ENCODE peak calls at places on chromosomes 11 and 22, in nine cellular contexts. K is right atrium auricular region, A is AG04450, X is GM23248, L is mucosa of descending colon, C is ovary, W is adipocyte, T is heart right ventricle, Z is endodermal cell. S is an unnamed sample. For H3K9me3, the result is how much of the 10 kb centered on the place peaks cover.

GRCh38 chr11:123152951-123153350 is 42.1 kb downstream of the CLMP start:
- DNase-seq in K (no peak), A (no peak), X (no peak), L (no peak), C (no peak), W (peak), T (no peak), Z (no peak), S (no peak)

GRCh38 chr11:117717485-117718314 is 79.3 kb downstream of the DSCAML1 start:
- DNase-seq in K (no peak), A (no peak), X (no peak), L (peak), C (no peak), W (no peak), T (peak), Z (peak), S (no peak)

GRCh38 chr11:113519989-113520613 is 44.9 kb upstream of the DRD2 start:
- DNase-seq in K (no peak), A (no peak), X (peak), L (no peak), C (no peak), W (no peak), T (no peak), Z (no peak), S (no peak)

GRCh38 chr11:17887779-17888178 is 125.1 kb downstream of the SERGEF start:
- DNase-seq in K (no peak), A (no peak), X (no peak), L (no peak), C (no peak), W (no peak), T (no peak), Z (peak), S (no peak)

GRCh38 chr11:37504066-37504611 is 906.1 kb upstream of the RAG2 start:
- DNase-seq in K (no peak), A (peak), X (peak), L (no peak), C (no peak), W (peak), T (no peak), Z (peak), S (peak)

GRCh38 chr22:24989541-24989951 is 37.0 kb downstream of the KIAA1671 start:
- DNase-seq in K (no peak), A (no peak), X (no peak), L (no peak), C (peak), W (no peak), T (no peak), Z (no peak), S (no peak)

GRCh38 chr11:19025799-19026406 is 34.6 kb downstream of the MRGPRX2 start:
- DNase-seq in K (no peak), A (no peak), X (peak), L (no peak), C (no peak), W (no peak), T (peak), Z (no peak), S (no peak)

GRCh38 chr11:61587951-61588695 is 7.2 kb upstream of the SYT7 start:
- DNase-seq in K (no peak), A (no peak), X (peak), L (peak), C (peak), W (peak), T (peak), Z (peak), S (peak)

GRCh38 chr11:10659339-10660216 is 34.0 kb downstream of the IRAG1 start:
- DNase-seq in K (no peak), A (peak), X (peak), L (no peak), C (peak), W (peak), T (no peak), Z (no peak), S (no peak)

GRCh38 chr11:111561801-111562325 is 21.3 kb downstream of the LAYN start:
- DNase-seq in K (no peak), A (peak), X (peak), L (no peak), C (no peak), W (peak), T (no peak), Z (no peak), S (no peak)

GRCh38 chr22:39937881-39938280 is 22.3 kb upstream of the TMA7B start:
- DNase-seq in K (no peak), A (no peak), X (no peak), L (no peak), C (no peak), W (no peak), T (no peak), Z (no peak), S (no peak)

GRCh38 chr11:76614471-76615183 is 55.9 kb downstream of the LRRC32 start:
- DNase-seq in K (peak), A (no peak), X (peak), L (no peak), C (no peak), W (no peak), T (peak), Z (peak), S (no peak)

GRCh38 chr11:34613462-34614183 is 7.3 kb upstream of the EHF start:
- DNase-seq in K (no peak), A (no peak), X (no peak), L (no peak), C (no peak), W (no peak), T (no peak), Z (no peak), S (no peak)

GRCh38 chr11:75827562-75827961 is 12.6 kb downstream of the UVRAG start:
- DNase-seq in K (no peak), A (no peak), X (no peak), L (no peak), C (no peak), W (peak), T (no peak), Z (no peak), S (no peak)

GRCh38 chr22:42343551-42344081 is 73.2 kb upstream of the TCF20 start:
- DNase-seq in K (no peak), A (no peak), X (peak), L (no peak), C (peak), W (peak), T (no peak), Z (no peak), S (no peak)

GRCh38 chr22:12697441-12697840 is 2830.6 kb upstream of the OR11H1 start:
- DNase-seq in K (no peak), A (no peak), X (no peak), L (no peak), C (no peak), W (no peak), T (no peak), Z (no peak), S (no peak)

GRCh38 chr22:49164773-49165320 is 662.8 kb downstream of the BRD1 start:
- DNase-seq in K (no peak), A (no peak), X (no peak), L (no peak), C (no peak), W (no peak), T (no peak), Z (no peak), S (no peak)
- H3K9me3 ChIP-seq in K (under half), A (half or more), X (under half), L (under half), C (under half), W (under half), T (under half), Z (under half), S (under half)

GRCh38 chr22:47345025-47345424 is 582.6 kb downstream of the TBC1D22A start:
- DNase-seq in K (no peak), A (no peak), X (no peak), L (no peak), C (no peak), W (no peak), T (no peak), Z (no peak), S (no peak)
- H3K9me3 ChIP-seq in K (under half), A (under half), X (under half), L (under half), C (under half), W (under half), T (under half), Z (under half), S (under half)

DNA sequence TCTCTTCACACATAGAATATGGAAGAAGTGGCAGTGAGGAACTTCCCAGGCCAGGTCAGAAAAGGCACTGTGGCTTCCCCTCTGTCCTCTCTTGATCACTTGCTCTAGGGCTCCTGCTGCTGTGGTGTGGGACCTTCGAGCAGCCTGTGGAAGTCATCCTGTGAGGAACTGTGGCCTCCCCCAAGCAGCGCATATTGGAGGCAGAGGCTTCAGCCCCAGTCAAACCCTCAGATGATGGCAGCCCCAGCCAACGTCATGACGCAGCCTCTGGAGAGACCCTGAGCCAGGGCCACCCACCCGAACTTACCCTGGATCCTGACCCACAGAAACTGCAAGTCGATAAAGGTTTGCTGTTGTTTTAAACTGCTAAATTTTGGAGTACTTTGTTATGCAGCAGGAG is 444.9 kb downstream of the TBC1D22A start:
- DNase-seq in K (no peak), A (no peak), X (no peak), L (no peak), C (no peak), W (no peak), T (no peak), Z (no peak), S (no peak)
- H3K9me3 ChIP-seq in K (under half), A (under half), X (under half), L (under half), C (under half), W (under half), T (under half), Z (under half), S (under half)

DNA sequence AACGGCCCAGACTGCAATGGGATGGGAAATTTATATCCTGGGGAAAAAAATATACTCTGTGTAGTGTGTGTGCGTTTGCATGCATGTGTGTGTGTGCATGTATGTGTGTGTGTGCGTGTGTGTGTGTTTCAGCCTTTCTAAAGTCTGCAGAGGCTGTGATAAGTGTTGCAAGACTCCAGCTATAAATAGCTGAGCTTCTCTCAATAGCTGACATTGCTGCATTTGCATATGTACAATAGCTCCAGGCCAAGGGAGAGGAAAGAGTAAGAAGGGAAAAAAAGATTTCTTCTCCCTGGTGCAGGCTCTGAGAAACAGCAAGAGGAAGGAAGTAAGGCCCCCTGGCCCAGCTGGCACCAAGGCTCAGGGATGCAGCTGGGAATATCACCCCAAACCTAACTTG is 483.0 kb downstream of the MN1 start:
- DNase-seq in K (no peak), A (no peak), X (peak), L (peak), C (peak), W (peak), T (peak), Z (no peak), S (no peak)
- H3K9me3 ChIP-seq in K (under half), A (under half), X (under half), L (under half), C (under half), W (under half), T (under half), Z (under half), S (under half)

GRCh38 chr22:47394504-47395440 is 632.3 kb downstream of the TBC1D22A start:
- DNase-seq in K (no peak), A (no peak), X (no peak), L (no peak), C (no peak), W (no peak), T (no peak), Z (no peak), S (no peak)

GRCh38 chr22:47395481-47395880 is 633.0 kb downstream of the TBC1D22A start:
- DNase-seq in K (no peak), A (no peak), X (no peak), L (peak), C (no peak), W (no peak), T (no peak), Z (no peak), S (no peak)

GRCh38 chr22:47396105-47396504 is 633.7 kb downstream of the TBC1D22A start:
- DNase-seq in K (no peak), A (no peak), X (no peak), L (no peak), C (no peak), W (no peak), T (no peak), Z (no peak), S (no peak)

GRCh38 chr22:47397673-47398072 is 635.2 kb downstream of the TBC1D22A start:
- DNase-seq in K (no peak), A (no peak), X (no peak), L (no peak), C (no peak), W (no peak), T (no peak), Z (no peak), S (no peak)

GRCh38 chr22:47396515-47396914 is 634.1 kb downstream of the TBC1D22A start:
- DNase-seq in K (no peak), A (no peak), X (no peak), L (no peak), C (no peak), W (no peak), T (no peak), Z (no peak), S (no peak)
- H3K9me3 ChIP-seq in K (under half), A (under half), X (under half), L (under half), C (under half), W (under half), T (under half), Z (half or more), S (half or more)

GRCh38 chr22:33996824-33997223 is 76.5 kb upstream of the LARGE1 start:
- DNase-seq in K (no peak), A (no peak), X (no peak), L (no peak), C (no peak), W (no peak), T (no peak), Z (no peak), S (no peak)

GRCh38 chr22:34000879-34001526 is 80.7 kb upstream of the LARGE1 start:
- DNase-seq in K (no peak), A (no peak), X (no peak), L (no peak), C (no peak), W (no peak), T (no peak), Z (no peak), S (no peak)

GRCh38 chr22:34004058-34004457 is 83.8 kb upstream of the LARGE1 start:
- DNase-seq in K (no peak), A (no peak), X (no peak), L (no peak), C (no peak), W (no peak), T (no peak), Z (no peak), S (no peak)

GRCh38 chr22:34001701-34002466 is 81.6 kb upstream of the LARGE1 start:
- DNase-seq in K (no peak), A (no peak), X (no peak), L (no peak), C (no peak), W (no peak), T (no peak), Z (no peak), S (no peak)
- H3K9me3 ChIP-seq in K (under half), A (under half), X (under half), L (under half), C (under half), W (under half), T (half or more), Z (under half), S (under half)

DNA sequence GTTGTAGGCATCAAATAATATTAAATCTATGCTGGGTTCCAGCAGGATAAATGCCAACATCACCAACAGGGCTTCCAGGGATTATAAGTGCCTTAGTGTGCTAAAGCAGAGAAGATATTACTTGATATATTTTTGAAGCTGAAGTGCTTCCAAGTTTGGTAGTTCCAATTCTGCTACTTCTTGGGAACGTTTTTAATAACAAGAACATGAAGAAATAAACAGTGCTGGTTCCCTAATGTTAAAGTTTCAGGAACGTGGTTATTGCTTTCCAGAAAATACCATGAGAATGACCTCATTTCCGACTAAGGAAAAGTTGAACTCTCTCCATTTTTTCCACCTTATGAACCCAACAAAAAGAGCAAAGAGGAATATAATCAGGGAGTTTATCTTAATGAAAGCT is 4.6 kb upstream of the RNF185 start:
- DNase-seq in K (no peak), A (peak), X (peak), L (no peak), C (no peak), W (peak), T (no peak), Z (no peak), S (no peak)
- H3K9me3 ChIP-seq in K (under half), A (under half), X (under half), L (under half), C (under half), W (under half), T (under half), Z (under half), S (under half)

S was measured in neuronal stem cell.